ENCODE peak calls at places on chromosome 15, in ten cellular contexts. Q is retina; I is NAMALWA; A is foreskin fibroblast; P is psoas muscle; C is substantia nigra; T is HTR-8/SVneo; G is NCI-H2107; R is SJSA1; K is stimulated activated CD8-positive, alpha-beta memory T cell treated with anti-CD3 and anti-CD28 coated beads, Interleukin-15, amount 100 ng/mL, for 1 hour. F is an unnamed sample.

GRCh38 chr15:52232327-52232726 is 41.1 kb upstream of the GNB5 start:
- DNase-seq in Q (no peak), I (peak), A (no peak), P (no peak), C (no peak), T (no peak), G (no peak), R (no peak), K (no peak), F (no peak)

GRCh38 chr15:60569596-60569995 is 90.7 kb upstream of the ICE2 start:
- DNase-seq in Q (no peak), I (no peak), A (no peak), P (no peak), C (no peak), T (no peak), G (no peak), R (no peak), K (no peak), F (no peak)

GRCh38 chr15:88465633-88466219 is 1.5 kb downstream of the MRPL46 start:
- DNase-seq in Q (no peak), I (no peak), A (peak), P (peak), C (no peak), T (no peak), G (no peak), R (no peak), K (no peak), F (no peak)

GRCh38 chr15:70166506-70167087 is 68.9 kb upstream of the TLE3 start:
- DNase-seq in Q (peak), I (no peak), A (no peak), P (no peak), C (no peak), T (no peak), G (no peak), R (no peak), K (no peak), F (no peak)

GRCh38 chr15:101525087-101525669 is 35.7 kb upstream of the PCSK6 start:
- DNase-seq in Q (no peak), I (no peak), A (no peak), P (no peak), C (no peak), T (no peak), G (no peak), R (no peak), K (no peak), F (no peak)

GRCh38 chr15:28989239-28989830 is 103.6 kb downstream of the APBA2 start:
- DNase-seq in Q (peak), I (peak), A (no peak), P (no peak), C (no peak), T (no peak), G (peak), R (peak), K (no peak), F (no peak)

GRCh38 chr15:52567886-52568568 is 803 bp downstream of the ARPP19 start:
- DNase-seq in Q (no peak), I (peak), A (no peak), P (no peak), C (no peak), T (no peak), G (no peak), R (peak), K (peak), F (peak)

GRCh38 chr15:39125904-39126303 is 455.0 kb upstream of the THBS1 start:
- DNase-seq in Q (peak), I (peak), A (no peak), P (no peak), C (no peak), T (peak), G (no peak), R (peak), K (no peak), F (peak)

GRCh38 chr15:58498821-58499580 is 67.2 kb downstream of the LIPC start:
- DNase-seq in Q (no peak), I (no peak), A (peak), P (no peak), C (no peak), T (no peak), G (no peak), R (peak), K (no peak), F (no peak)

GRCh38 chr15:57248074-57248473 is 128.2 kb upstream of the CGNL1 start:
- DNase-seq in Q (no peak), I (no peak), A (no peak), P (no peak), C (no peak), T (no peak), G (no peak), R (no peak), K (no peak), F (no peak)

GRCh38 chr15:27842526-27842925 is 256.6 kb downstream of the OCA2 start:
- DNase-seq in Q (no peak), I (no peak), A (no peak), P (no peak), C (no peak), T (no peak), G (no peak), R (no peak), K (no peak), F (no peak)

GRCh38 chr15:65416845-65417416 is 5.8 kb downstream of the IGDCC4 start:
- DNase-seq in Q (peak), I (no peak), A (no peak), P (peak), C (no peak), T (no peak), G (no peak), R (no peak), K (no peak), F (no peak)